ENCODE peak calls at places on chromosomes 12 and 14, in four cellular contexts. J is effector memory CD4-positive, alpha-beta T cell; E is naive thymus-derived CD4-positive, alpha-beta T cell; N is HCT116. O is an unnamed sample.

GRCh38 chr14:105050551-105050897 is 14.7 kb downstream of the GPR132 start:
- DNase-seq in J (no peak), E (no peak), N (peak; percentile 16), O (no peak)

GRCh38 chr12:15575797-15576560 is 213.2 kb downstream of the EPS8 start:
- DNase-seq in J (no peak), E (no peak), N (no peak), O (no peak)

GRCh38 chr14:76500011-76500410 is 124.1 kb downstream of the ESRRB start:
- DNase-seq in J (no peak), E (no peak), N (no peak), O (no peak)

GRCh38 chr12:107788690-107789458 is 14.4 kb downstream of the ASCL4 start:
- DNase-seq in J (no peak), E (no peak), N (no peak), O (no peak)

GRCh38 chr14:56659964-56660551 is 80.5 kb downstream of the TMEM260 start:
- DNase-seq in J (no peak), E (no peak), N (peak; percentile 32), O (no peak)

GRCh38 chr12:19614601-19615442 is 175.5 kb downstream of the AEBP2 start:
- DNase-seq in J (no peak), E (no peak), N (no peak), O (no peak)

GRCh38 chr12:53743277-53744129 is 8.3 kb downstream of the CISTR start:
- DNase-seq in J (peak; percentile 49), E (peak; percentile 54), N (no peak), O (peak; percentile 71)

GRCh38 chr14:34170891-34171290 is 220.0 kb upstream of the EGLN3 start:
- DNase-seq in J (no peak), E (no peak), N (no peak), O (no peak)

GRCh38 chr14:84535491-84535890 is 994.5 kb upstream of the FLRT2 start:
- DNase-seq in J (no peak), E (no peak), N (no peak), O (no peak)

GRCh38 chr14:79265366-79265765 is 945.9 kb downstream of the DIO2 start:
- DNase-seq in J (no peak), E (no peak), N (no peak), O (no peak)

GRCh38 chr12:50065726-50066310 is 8.4 kb downstream of the ASIC1 start:
- DNase-seq in J (no peak), E (no peak), N (no peak), O (no peak)

GRCh38 chr12:26058308-26058707 is 66.5 kb downstream of the BHLHE41 start:
- DNase-seq in J (no peak), E (no peak), N (peak; percentile 36), O (no peak)

GRCh38 chr12:132772551-132772950 is 10.9 kb upstream of the ANKLE2 start:
- DNase-seq in J (no peak), E (no peak), N (no peak), O (no peak)

GRCh38 chr14:53090853-53091252 is 62.3 kb downstream of the DDHD1 start:
- DNase-seq in J (no peak), E (no peak), N (no peak), O (no peak)

GRCh38 chr12:132492522-132492921 is 2.6 kb downstream of the FBRSL1 start:
- DNase-seq in J (no peak), E (no peak), N (no peak), O (no peak)

GRCh38 chr12:124636138-124636968 is 68.9 kb upstream of the NCOR2 start:
- DNase-seq in J (peak; percentile 22), E (peak; percentile 27), N (peak; percentile 40), O (peak; percentile 16)

GRCh38 chr14:24430143-24430681 is 458 bp downstream of the KHNYN start:
- DNase-seq in J (peak; percentile 20), E (no peak), N (no peak), O (peak; percentile 74)

GRCh38 chr12:117967043-117967442 is 1.7 kb downstream of the KSR2 start:
- DNase-seq in J (no peak), E (no peak), N (no peak), O (no peak)

GRCh38 chr12:87849074-87849473 is 180.1 kb downstream of the C12orf50 start:
- DNase-seq in J (no peak), E (no peak), N (no peak), O (no peak)
- H3K27ac ChIP-seq in J (no peak overlapping the region), E (no peak overlapping the region), N (no peak overlapping the region), O (no peak overlapping the region)

DNA sequence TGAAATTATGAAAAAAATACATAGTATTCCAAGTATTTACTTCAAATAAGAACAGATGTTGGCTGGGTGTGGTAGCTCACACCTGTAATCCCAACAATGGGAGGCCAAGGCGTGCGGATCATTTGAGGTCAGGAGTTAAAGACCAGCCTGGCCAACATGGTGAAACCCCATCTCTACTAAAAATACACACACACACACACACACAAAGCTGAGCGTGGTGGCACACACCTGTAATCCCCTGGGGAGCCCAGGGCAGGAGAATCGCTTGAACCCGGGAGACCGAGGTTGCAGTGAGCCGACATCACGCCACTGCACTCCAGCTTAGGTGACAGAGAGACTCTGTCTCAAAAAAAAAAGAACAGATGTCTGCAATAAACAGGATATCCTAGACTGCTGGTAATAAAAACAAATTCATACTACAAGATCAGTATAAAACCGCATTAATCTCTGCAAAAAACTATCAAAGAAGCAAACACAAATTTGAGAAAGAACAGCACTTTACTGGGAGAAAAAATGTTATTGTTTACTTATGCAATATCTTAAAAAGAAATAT is 23.8 kb downstream of the EEA1 start:
- DNase-seq in J (no peak), E (no peak), N (no peak), O (no peak)
- H3K9me3 ChIP-seq in J (no peaks in the 10 kb centered on the region), E (no peaks in the 10 kb centered on the region), N (no peaks in the 10 kb centered on the region), O (no peaks in the 10 kb centered on the region)

DNA sequence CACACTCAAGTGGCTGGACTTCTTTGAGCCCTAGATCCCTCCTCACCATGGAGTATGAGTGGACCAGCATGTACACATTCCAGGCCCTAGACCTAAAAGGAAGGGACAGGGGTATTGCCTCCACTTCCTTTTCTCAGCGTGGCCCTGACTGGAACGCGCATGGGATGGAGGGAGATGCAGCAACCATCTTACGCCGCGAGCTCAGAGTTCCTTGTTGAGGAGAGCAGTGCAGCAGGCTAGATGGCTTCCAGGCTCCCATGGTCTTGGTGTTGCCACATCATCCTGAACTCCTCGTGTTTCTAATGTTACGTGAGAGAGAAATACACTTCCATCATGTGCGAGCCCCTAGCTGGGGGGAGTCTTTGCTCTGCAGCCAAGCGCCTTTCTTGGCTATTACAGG is 61.8 kb upstream of the DIO3 start:
- DNase-seq in J (no peak), E (no peak), N (no peak), O (no peak)
- H3K27ac ChIP-seq in J (no peak overlapping the region), E (no peak overlapping the region), N (no peak overlapping the region), O (no peak overlapping the region)

GRCh38 chr14:20144820-20145219 is 6.2 kb downstream of the OR4N5 start:
- DNase-seq in J (no peak), E (no peak), N (no peak), O (no peak)
- H3K9me3 ChIP-seq in J (no peaks in the 10 kb centered on the region), E (no peaks in the 10 kb centered on the region), N (no peaks in the 10 kb centered on the region), O (no peaks in the 10 kb centered on the region)

GRCh38 chr14:99515301-99516155 is 34.3 kb downstream of the CCNK start:
- DNase-seq in J (no peak), E (no peak), N (no peak), O (no peak)
- H3K27ac ChIP-seq in J (no peak overlapping the region), E (no peak overlapping the region), N (no peak overlapping the region), O (no peak overlapping the region)

O was measured in CD4-positive, alpha-beta memory T cell.